ENCODE peak calls at places on chromosomes 3 and 15, in six cellular contexts. A, O, D, G, J and K are unnamed samples.

GRCh38 chr3:105594219-105594618 is 227.5 kb downstream of the ALCAM start:
- DNase-seq in A (no peak), G (no peak), J (no peak), D (no peak), O (no peak), K (no peak)

GRCh38 chr15:42775431-42775830 is 38.5 kb upstream of the CDAN1 start:
- DNase-seq in O (no peak), G (no peak), J (no peak), A (no peak), D (no peak), K (no peak)

GRCh38 chr15:90062023-90062728 is 40.1 kb downstream of the IDH2 start:
- DNase-seq in O (no peak), D (no peak), G (no peak), A (peak), J (no peak), K (peak)

GRCh38 chr15:47429376-47429775 is 287.9 kb upstream of the SEMA6D start:
- DNase-seq in D (no peak), J (no peak), A (no peak), O (no peak), G (no peak), K (no peak)

GRCh38 chr3:20511863-20512262 is 325.9 kb upstream of the SGO1 start:
- DNase-seq in G (peak), A (no peak), J (no peak), D (peak), O (peak), K (peak)

GRCh38 chr3:124248471-124249028 is 256.6 kb upstream of the ROPN1 start:
- DNase-seq in D (no peak), J (no peak), G (peak), A (no peak), O (peak), K (no peak)

GRCh38 chr3:34683851-34684250 is 885.4 kb downstream of the PDCD6IP start:
- DNase-seq in J (peak), D (peak), A (peak), G (peak), O (peak), K (peak)

GRCh38 chr3:51538459-51539290 is at the start of gene RAD54L2:
- DNase-seq in D (peak), O (peak), J (peak), G (peak), A (peak), K (peak)

GRCh38 chr3:162780313-162780712 is 1283.7 kb downstream of the OTOL1 start:
- DNase-seq in A (no peak), D (no peak), O (no peak), J (no peak), G (peak), K (no peak)

GRCh38 chr15:72706266-72706665 is 20.3 kb downstream of the BBS4 start:
- DNase-seq in D (no peak), A (no peak), O (no peak), J (no peak), G (no peak), K (peak)

GRCh38 chr3:100789582-100789981 is 80.3 kb downstream of the TFG start:
- DNase-seq in O (no peak), J (no peak), D (no peak), G (no peak), A (no peak), K (no peak)

GRCh38 chr3:172390792-172391191 is 57.5 kb downstream of the GHSR start:
- DNase-seq in D (no peak), A (no peak), O (no peak), G (no peak), J (no peak), K (no peak)

GRCh38 chr3:43522702-43523362 is 99.0 kb downstream of the ANO10 start:
- DNase-seq in O (no peak), J (no peak), G (no peak), D (peak), A (peak), K (no peak)

GRCh38 chr3:60030982-60031381 is 981.2 kb upstream of the CFAP20DC start:
- DNase-seq in A (no peak), J (no peak), O (no peak), G (no peak), D (no peak), K (no peak)

GRCh38 chr15:96350321-96350720 is 19.8 kb downstream of the NR2F2 start:
- DNase-seq in A (no peak), J (no peak), D (no peak), G (peak), O (no peak), K (no peak)

GRCh38 chr3:171459130-171459941 is 869 bp downstream of the TNIK start:
- DNase-seq in O (no peak), A (peak), G (peak), D (no peak), J (no peak), K (peak)

DNA sequence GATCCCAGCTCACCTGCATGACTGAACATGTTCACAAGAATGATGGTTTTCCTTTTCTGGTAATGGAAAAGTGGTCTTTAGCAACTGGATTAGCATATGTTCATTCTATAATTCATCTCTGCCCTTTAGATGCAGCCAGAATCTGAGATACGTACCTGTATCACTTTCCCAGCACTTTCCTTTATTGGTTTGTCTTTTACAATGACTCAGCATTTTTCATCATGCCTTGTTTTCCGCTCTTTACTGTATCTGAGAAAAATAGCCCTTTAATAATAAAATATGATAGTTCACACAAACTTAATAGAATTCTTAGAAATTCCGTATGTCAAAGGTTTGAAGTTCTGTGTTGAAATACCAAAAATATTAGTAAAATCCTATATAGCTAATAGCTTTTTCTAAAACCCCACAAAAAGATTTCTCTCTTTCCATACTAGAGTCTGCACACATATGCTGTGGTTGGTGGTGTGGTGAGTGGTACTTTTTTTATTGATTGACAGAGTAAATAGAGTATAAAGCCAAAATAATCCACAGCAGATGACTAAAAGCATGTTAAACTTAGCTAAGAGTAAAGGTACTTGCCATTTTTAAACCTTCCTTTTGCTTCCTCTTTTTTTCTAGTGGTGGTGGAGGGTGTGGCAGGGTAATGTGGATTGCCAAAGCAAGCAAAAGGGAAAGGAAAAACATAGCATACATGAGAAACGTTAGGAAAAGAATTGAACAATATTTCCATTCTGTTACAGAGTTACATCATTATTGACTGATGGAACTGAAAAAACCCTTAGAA is 328.9 kb upstream of the RBMS3 start:
- DNase-seq in D (no peak), A (no peak), G (no peak), O (no peak), J (no peak), K (peak)
- TF ChIP-seq MYC in D (no peak), A (no peak), G (no peak), O (no peak), J (no peak), K (no peak)

GRCh38 chr15:35723852-35724251 is 177.9 kb upstream of the DPH6 start:
- DNase-seq in O (no peak), G (no peak), D (no peak), J (no peak), A (no peak), K (no peak)

GRCh38 chr15:35723120-35723707 is 177.2 kb upstream of the DPH6 start:
- DNase-seq in G (no peak), D (no peak), O (no peak), J (no peak), A (no peak), K (no peak)

GRCh38 chr15:35727627-35728026 is 181.7 kb upstream of the DPH6 start:
- DNase-seq in O (no peak), A (no peak), J (no peak), D (no peak), G (no peak), K (no peak)

GRCh38 chr15:35724626-35725025 is 178.7 kb upstream of the DPH6 start:
- DNase-seq in J (no peak), G (no peak), O (no peak), A (no peak), D (no peak), K (no peak)

GRCh38 chr15:35725353-35725752 is 179.4 kb upstream of the DPH6 start:
- DNase-seq in G (peak), J (no peak), D (no peak), A (no peak), O (no peak), K (no peak)
- TF ChIP-seq MYC in G (no peak), J (no peak), D (no peak), A (no peak), O (no peak), K (no peak)

DNA sequence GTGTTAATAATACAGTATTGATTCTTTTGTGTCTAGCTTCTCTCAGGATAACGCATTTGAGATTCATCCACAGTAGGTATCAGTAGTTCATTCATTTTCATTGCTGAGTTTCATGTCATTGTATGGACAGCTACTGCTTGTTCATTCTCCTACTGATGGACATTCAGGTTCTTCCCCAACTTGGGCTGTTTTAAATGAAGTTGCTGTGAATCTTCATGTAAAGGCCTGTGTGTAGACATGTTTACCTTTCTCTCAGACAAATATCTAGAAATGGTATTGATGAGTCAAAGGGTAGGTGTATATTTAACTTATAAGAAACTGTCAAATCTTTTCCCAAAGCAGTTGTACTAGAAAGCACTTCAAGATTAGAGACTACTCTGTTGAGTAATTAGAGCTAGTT is 26.7 kb downstream of the MCF2L2 start:
- DNase-seq in O (no peak), A (no peak), D (no peak), J (no peak), G (no peak), K (no peak)
- TF ChIP-seq MYC in O (no peak), A (no peak), D (no peak), J (no peak), G (no peak), K (no peak)

GRCh38 chr3:184807549-184807948 is 4.4 kb upstream of the VPS8 start:
- DNase-seq in D (no peak), A (no peak), O (no peak), G (no peak), J (no peak), K (no peak)

GRCh38 chr3:184806567-184807271 is 5.2 kb upstream of the VPS8 start:
- DNase-seq in D (no peak), G (no peak), J (no peak), A (no peak), O (no peak), K (no peak)

GRCh38 chr3:184808021-184808420 is 3.9 kb upstream of the VPS8 start:
- DNase-seq in O (no peak), D (peak), A (no peak), J (no peak), G (no peak), K (peak)

GRCh38 chr3:184802150-184802549 is 9.8 kb upstream of the VPS8 start:
- DNase-seq in D (no peak), A (no peak), J (no peak), G (no peak), O (no peak), K (no peak)

GRCh38 chr3:184805351-184806038 is 6.5 kb upstream of the VPS8 start:
- DNase-seq in J (no peak), D (peak), A (peak), O (no peak), G (peak), K (peak)
- TF ChIP-seq MYC in J (no peak), D (no peak), A (no peak), O (no peak), G (no peak), K (no peak)

GRCh38 chr3:142127941-142128658 is 21.2 kb downstream of the TFDP2 start:
- DNase-seq in A (no peak), O (no peak), J (no peak), G (no peak), D (no peak), K (no peak)
- TF ChIP-seq MYC in A (no peak), O (no peak), J (no peak), G (no peak), D (no peak), K (no peak)

GRCh38 chr3:153166206-153166605 is 4.2 kb downstream of the RAP2B start:
- DNase-seq in O (no peak), A (peak), G (peak), J (no peak), D (no peak), K (peak)
- TF ChIP-seq MYC in O (no peak), A (no peak), G (no peak), J (no peak), D (no peak), K (no peak)

DNA sequence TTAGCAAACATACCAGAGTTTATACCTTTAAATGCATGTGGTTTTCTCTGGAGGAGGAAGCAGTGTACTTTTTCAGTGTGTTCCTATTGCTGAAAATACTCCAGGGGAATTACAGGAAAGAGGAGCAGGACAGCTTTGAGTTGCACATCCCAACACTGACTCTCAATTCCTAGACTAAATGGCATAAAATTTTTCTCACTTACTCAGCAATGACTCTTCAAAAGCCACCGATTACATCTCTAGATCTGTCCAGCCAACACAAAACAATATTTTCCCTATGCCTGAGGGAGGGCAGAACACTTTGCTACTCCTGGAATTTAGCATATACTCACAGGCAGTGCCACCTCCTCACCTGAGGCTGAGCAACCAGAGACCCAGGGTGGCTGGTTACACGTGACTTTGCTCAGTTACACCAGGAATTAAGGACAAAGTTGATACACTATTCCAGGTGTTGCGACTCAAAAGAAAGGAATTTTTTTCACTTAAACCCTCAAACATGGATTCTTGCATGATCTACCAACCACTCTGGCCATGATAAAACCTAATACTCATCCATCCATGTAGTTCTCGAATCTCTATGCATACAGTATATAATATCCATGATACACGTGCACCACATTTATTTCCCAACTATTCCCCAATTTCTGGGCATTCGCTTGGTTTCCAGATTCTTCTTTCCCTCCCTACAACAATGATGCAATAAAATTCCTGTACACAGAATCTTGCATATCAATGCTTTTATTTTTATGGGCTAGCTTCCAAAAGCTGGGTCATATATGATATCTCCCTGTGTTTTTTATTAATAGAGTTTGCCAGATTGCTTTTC is 194.6 kb downstream of the THRB start:
- DNase-seq in J (no peak), A (no peak), G (peak), O (no peak), D (no peak), K (no peak)
- TF ChIP-seq MYC in J (no peak), A (no peak), G (no peak), O (no peak), D (no peak), K (no peak)